ENCODE peak calls at places on chromosomes 3 and 15, in nine cellular contexts. K is choroid plexus epithelial cell, L is astrocyte, H is BJ, Y is GM23338, D is endothelial cell, J is heart left ventricle, S is GM12865, E is progenitor cell of endocrine pancreas. R is an unnamed sample.

GRCh38 chr3:66582721-66583141 is 81.9 kb upstream of the LRIG1 start:
- DNase-seq in K (peak; percentile 82), L (peak; percentile 44), H (no peak), Y (no peak), D (no peak), J (no peak), S (peak; percentile 88), E (no peak), R (no peak)

GRCh38 chr15:67641453-67641852 is 99.0 kb downstream of the MAP2K5 start:
- DNase-seq in K (no peak), L (no peak), H (no peak), Y (peak; percentile 27), D (no peak), J (no peak), S (no peak), E (no peak), R (no peak)

GRCh38 chr15:66043264-66043663 is 174.0 kb downstream of the RAB11A start:
- DNase-seq in K (no peak), L (no peak), H (no peak), Y (no peak), D (no peak), J (no peak), S (no peak), E (no peak), R (no peak)

GRCh38 chr3:193944161-193944884 is 191.6 kb upstream of the HES1 start:
- DNase-seq in K (no peak), L (no peak), H (no peak), Y (peak; percentile 64), D (no peak), J (no peak), S (no peak), E (no peak), R (no peak)

GRCh38 chr3:49727154-49727923 is 3.6 kb upstream of the GMPPB start:
- DNase-seq in K (no peak), L (no peak), H (no peak), Y (no peak), D (no peak), J (no peak), S (peak; percentile 49), E (no peak), R (no peak)

GRCh38 chr3:80244390-80244789 is 476.6 kb upstream of the ROBO1 start:
- DNase-seq in K (peak; percentile 93), L (peak; percentile 50), H (peak; percentile 4), Y (no peak), D (no peak), J (no peak), S (no peak), E (no peak), R (no peak)

GRCh38 chr3:174614046-174614445 is 245.1 kb upstream of the NAALADL2 start:
- DNase-seq in K (peak; percentile 30), L (no peak), H (no peak), Y (no peak), D (no peak), J (no peak), S (no peak), E (no peak), R (no peak)

GRCh38 chr3:125647318-125648014 is 52.2 kb upstream of the OSBPL11 start:
- DNase-seq in K (no peak), L (no peak), H (no peak), Y (peak; percentile 30), D (no peak), J (no peak), S (no peak), E (no peak), R (no peak)

GRCh38 chr3:12729313-12729676 is 29.8 kb downstream of the TMEM40 start:
- DNase-seq in K (peak; percentile 63), L (peak; percentile 65), H (no peak), Y (no peak), D (no peak), J (peak; percentile 59), S (no peak), E (no peak), R (no peak)

GRCh38 chr3:61278713-61279112 is 27.5 kb upstream of the FHIT start:
- DNase-seq in K (no peak), L (no peak), H (no peak), Y (no peak), D (no peak), J (no peak), S (no peak), E (no peak), R (no peak)

GRCh38 chr3:126654571-126655393 is at the start of gene TXNRD3:
- DNase-seq in K (peak; percentile 62), L (peak; percentile 43), H (no peak), Y (peak; percentile 78), D (peak; percentile 77), J (peak; percentile 82), S (peak; percentile 32), E (peak; percentile 85), R (no peak)

GRCh38 chr3:72191211-72191960 is 406.4 kb upstream of the PROK2 start:
- DNase-seq in K (peak; percentile 3), L (no peak), H (no peak), Y (no peak), D (no peak), J (no peak), S (no peak), E (no peak), R (no peak)

GRCh38 chr15:78988361-78988911 is 43.6 kb upstream of the CTSH start:
- DNase-seq in K (peak; percentile 100), L (peak; percentile 98), H (peak; percentile 97), Y (no peak), D (no peak), J (peak; percentile 74), S (peak; percentile 48), E (no peak), R (peak; percentile 82)

GRCh38 chr3:165800970-165801369 is 36.3 kb downstream of the BCHE start:
- DNase-seq in K (no peak), L (peak; percentile 5), H (no peak), Y (no peak), D (no peak), J (no peak), S (peak; percentile 55), E (no peak), R (no peak)

GRCh38 chr3:152470095-152470494 is 201.4 kb downstream of the MBNL1 start:
- DNase-seq in K (no peak), L (no peak), H (no peak), Y (no peak), D (no peak), J (no peak), S (no peak), E (no peak), R (no peak)

GRCh38 chr15:95085056-95085455 is 853.7 kb downstream of the MCTP2 start:
- DNase-seq in K (peak; percentile 15), L (no peak), H (no peak), Y (no peak), D (no peak), J (no peak), S (no peak), E (no peak), R (no peak)

GRCh38 chr3:184050217-184050847 is 2.5 kb upstream of the HTR3C start:
- DNase-seq in K (no peak), L (no peak), H (no peak), Y (no peak), D (no peak), J (no peak), S (no peak), E (no peak), R (no peak)

DNA sequence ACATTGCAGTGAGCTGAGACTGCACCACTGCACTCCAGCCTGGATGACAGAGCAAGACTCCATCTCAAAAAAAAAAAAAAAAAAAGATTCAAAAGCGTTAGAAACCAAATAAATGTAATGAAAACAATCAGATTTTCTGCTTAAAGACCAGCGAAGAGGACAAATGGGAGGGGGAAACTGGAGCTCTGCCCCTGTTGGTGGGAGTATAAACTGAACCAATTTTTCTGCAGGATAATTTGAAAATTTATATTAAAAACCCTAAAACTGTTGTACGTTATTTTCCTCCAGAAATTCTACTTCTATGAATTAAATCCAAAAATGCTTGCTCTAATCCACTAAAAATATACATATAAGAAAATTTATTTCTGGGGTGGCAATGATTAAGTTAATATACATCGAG is 25.3 kb upstream of the ZSCAN2 start:
- DNase-seq in K (no peak), L (no peak), H (no peak), Y (no peak), D (no peak), J (no peak), S (no peak), E (no peak), R (no peak)
- TF ChIP-seq CTCF in K (no peak), L (no peak), H (no peak), Y (no peak), D (peak; percentile 16), J (no peak), S (no peak), E (no peak), R (no peak)

DNA sequence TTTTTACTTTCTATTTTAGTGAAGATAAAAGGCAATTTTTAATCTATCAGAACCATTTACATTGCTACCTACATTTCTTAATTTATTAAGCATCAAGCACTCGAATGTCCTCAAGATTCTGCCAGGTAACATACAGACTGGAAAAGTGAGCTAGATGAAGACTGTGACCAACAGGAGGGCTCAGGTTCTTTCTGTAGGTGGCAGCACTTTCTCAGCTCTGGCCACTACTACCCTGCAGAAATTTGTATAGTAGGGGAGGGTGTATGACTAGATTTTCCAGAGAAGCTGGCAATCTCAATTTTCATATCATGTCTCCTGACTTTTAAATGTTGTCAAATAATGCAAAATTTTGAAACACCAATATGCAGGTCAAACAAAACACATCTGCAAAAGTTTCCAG is 165.0 kb upstream of the SUCLG2 start:
- DNase-seq in K (peak; percentile 9), L (no peak), H (no peak), Y (peak; percentile 54), D (no peak), J (no peak), S (no peak), E (no peak), R (no peak)
- TF ChIP-seq CTCF in K (peak; percentile 37), L (no peak), H (no peak), Y (peak; percentile 81), D (no peak), J (no peak), S (peak; percentile 20), E (peak; percentile 46), R (peak; percentile 12)

GRCh38 chr15:63818191-63818590 is 15.6 kb downstream of the HERC1 start:
- DNase-seq in K (peak; percentile 63), L (peak; percentile 2), H (no peak), Y (peak; percentile 26), D (peak; percentile 33), J (no peak), S (no peak), E (no peak), R (no peak)
- TF ChIP-seq CTCF in K (peak; percentile 27), L (no peak), H (no peak), Y (no peak), D (no peak), J (no peak), S (no peak), E (peak; percentile 11), R (no peak)

DNA sequence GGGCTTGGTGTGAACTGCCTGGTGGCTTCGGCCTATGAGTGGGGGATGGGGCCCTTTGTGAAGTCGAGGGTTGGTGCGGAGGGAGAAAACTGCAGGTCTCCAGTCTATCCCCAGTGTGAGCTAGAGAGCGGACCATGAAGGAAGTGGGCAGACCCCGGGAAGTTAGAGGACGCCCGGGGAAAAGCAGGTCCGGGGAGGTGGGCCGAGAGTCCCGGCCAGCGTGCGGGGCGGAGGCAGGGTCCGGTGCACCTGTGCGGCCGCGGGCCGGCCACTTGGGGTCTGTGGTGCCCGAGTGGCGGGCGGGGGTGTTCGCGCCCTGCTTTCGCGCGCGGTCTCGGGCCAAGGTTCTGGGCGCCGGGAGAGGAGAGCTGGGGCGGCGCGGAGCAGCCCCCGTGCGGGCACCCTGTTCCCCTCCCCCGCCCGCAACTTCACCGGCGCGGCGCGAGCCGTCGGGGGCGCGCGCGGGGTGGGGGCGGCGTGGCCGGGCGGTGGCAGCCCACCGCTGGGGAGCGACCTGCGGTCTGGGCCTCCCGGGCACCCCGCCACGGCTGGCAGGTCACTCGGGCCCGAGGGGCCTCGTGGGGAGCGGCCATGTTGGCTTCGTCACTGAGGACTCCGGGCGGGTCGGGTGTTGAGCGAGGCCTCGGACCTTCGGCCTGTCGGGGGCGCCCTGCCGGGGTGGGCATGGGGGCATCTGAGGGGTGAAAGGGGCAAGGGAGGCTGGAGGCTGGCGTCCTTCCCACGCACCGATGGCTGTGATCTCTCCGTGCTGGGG is 4.8 kb downstream of the UBE2E1 start:
- DNase-seq in K (peak; percentile 30), L (peak; percentile 20), H (no peak), Y (peak; percentile 93), D (peak; percentile 55), J (peak; percentile 42), S (peak; percentile 69), E (peak; percentile 53), R (no peak)
- TF ChIP-seq CTCF in K (peak; percentile 30), L (no peak), H (peak; percentile 36), Y (peak; percentile 56), D (no peak), J (no peak), S (peak; percentile 13), E (peak; percentile 32), R (peak; percentile 10)